ENCODE peak calls at places on chromosomes 16 and 17, in ten cellular contexts. X is spleen; O is fibroblast of pulmonary artery; B is PC-9; I is LNCaP clone FGC; S is CD4-positive, alpha-beta T cell; H is foreskin fibroblast; G is fibroblast of villous mesenchyme; Q is A673; P is adrenal gland. V is an unnamed sample.

GRCh38 chr17:81194941-81195901 is 27.5 kb downstream of the CEP131 start:
- DNase-seq in O (no peak), H (no peak), Q (no peak), P (no peak), B (no peak), G (no peak), S (no peak), I (no peak), X (peak), V (peak)

GRCh38 chr17:19387921-19388521 is 1.0 kb upstream of the MFAP4 start:
- DNase-seq in X (peak), S (no peak), H (peak), Q (peak), P (peak), O (no peak), G (peak), I (no peak), B (peak), V (no peak)

GRCh38 chr17:172401-172800 is 9.0 kb downstream of the DOC2B start:
- DNase-seq in I (no peak), B (no peak), H (no peak), Q (no peak), X (no peak), G (no peak), O (no peak), S (no peak), P (no peak), V (no peak)

GRCh38 chr17:28528329-28529011 is 22.3 kb downstream of the FOXN1 start:
- DNase-seq in G (peak), B (peak), O (no peak), H (peak), Q (no peak), P (no peak), I (no peak), X (no peak), S (no peak), V (no peak)

GRCh38 chr16:3797473-3797872 is 80.1 kb upstream of the TRAP1 start:
- DNase-seq in B (no peak), I (no peak), P (no peak), S (no peak), X (no peak), H (no peak), O (no peak), G (no peak), Q (no peak), V (no peak)

GRCh38 chr17:3026856-3027751 is 36.3 kb downstream of the OR1D5 start:
- DNase-seq in P (no peak), G (no peak), I (no peak), H (no peak), S (no peak), O (peak), X (peak), Q (no peak), B (no peak), V (no peak)

GRCh38 chr17:79984877-79985276 is 50.8 kb downstream of the TBC1D16 start:
- DNase-seq in H (no peak), Q (no peak), G (no peak), B (no peak), S (no peak), I (no peak), O (no peak), X (peak), P (no peak), V (peak)

GRCh38 chr17:49552070-49552751 is 23.5 kb upstream of the NXPH3 start:
- DNase-seq in S (no peak), G (no peak), P (no peak), O (no peak), I (no peak), X (peak), Q (no peak), H (no peak), B (no peak), V (no peak)

GRCh38 chr17:57756941-57757340 is 11.8 kb upstream of the CCDC182 start:
- DNase-seq in Q (no peak), O (no peak), B (no peak), G (no peak), H (no peak), X (no peak), S (no peak), P (no peak), I (no peak), V (no peak)

GRCh38 chr16:1057252-1057932 is 15.2 kb upstream of the SSTR5 start:
- DNase-seq in I (no peak), X (no peak), G (no peak), O (peak), P (peak), H (no peak), S (peak), Q (peak), B (peak), V (no peak)

GRCh38 chr17:21042434-21043295 is at the start of gene USP22:
- DNase-seq in X (peak), B (no peak), G (no peak), O (no peak), P (peak), H (no peak), S (peak), Q (no peak), I (no peak), V (no peak)

GRCh38 chr17:21167303-21167702 is 40.5 kb downstream of the DHRS7B start:
- DNase-seq in X (no peak), O (peak), Q (no peak), S (no peak), I (no peak), P (no peak), H (peak), G (peak), B (no peak), V (no peak)

GRCh38 chr17:21370430-21370829 is 5.7 kb upstream of the KCNJ12 start:
- DNase-seq in B (no peak), O (no peak), G (no peak), P (no peak), Q (peak), X (no peak), I (no peak), H (no peak), S (no peak), V (no peak)

GRCh38 chr16:877242-878065 is 76.9 kb upstream of the GNG13 start:
- DNase-seq in P (no peak), B (no peak), Q (no peak), S (no peak), G (no peak), H (no peak), O (no peak), I (no peak), X (no peak), V (peak)

GRCh38 chr16:84007520-84007919 is 35.1 kb downstream of the SLC38A8 start:
- DNase-seq in X (no peak), B (no peak), I (no peak), O (no peak), S (no peak), H (no peak), P (no peak), G (no peak), Q (no peak), V (no peak)

GRCh38 chr17:39525801-39526506 is 64.7 kb downstream of the CDK12 start:
- DNase-seq in Q (no peak), P (no peak), B (no peak), X (no peak), H (no peak), S (no peak), G (no peak), I (no peak), O (no peak), V (no peak)

GRCh38 chr16:67648088-67648763 is 3.3 kb downstream of the CARMIL2 start:
- DNase-seq in O (no peak), G (no peak), S (no peak), Q (no peak), H (no peak), P (no peak), X (no peak), B (no peak), I (no peak), V (no peak)

GRCh38 chr17:73645050-73645871 is 1.0 kb upstream of the SDK2 start:
- DNase-seq in X (peak), H (peak), B (no peak), S (no peak), I (no peak), G (peak), Q (peak), O (peak), P (no peak), V (no peak)

GRCh38 chr17:65371702-65372101 is 189.7 kb downstream of the AXIN2 start:
- DNase-seq in B (no peak), Q (no peak), X (peak), H (no peak), I (peak), P (no peak), G (no peak), O (no peak), S (no peak), V (no peak)

GRCh38 chr17:57086069-57086930 is 1.3 kb downstream of the AKAP1 start:
- DNase-seq in O (peak), S (peak), Q (peak), G (peak), B (peak), H (peak), I (no peak), P (peak), X (no peak), V (no peak)

GRCh38 chr17:44314869-44315661 is 6.7 kb downstream of the RUNDC3A start:
- DNase-seq in P (peak), H (no peak), S (no peak), Q (peak), I (no peak), G (no peak), B (peak), X (no peak), O (peak), V (no peak)

GRCh38 chr17:16406742-16407674 is 8.4 kb upstream of the TRPV2 start:
- DNase-seq in X (peak), O (no peak), S (no peak), H (no peak), I (no peak), P (no peak), B (peak), Q (peak), G (peak), V (no peak)

GRCh38 chr17:6427284-6427781 is 7.6 kb downstream of the AIPL1 start:
- DNase-seq in X (no peak), O (no peak), S (peak), G (peak), H (no peak), P (no peak), Q (no peak), B (no peak), I (no peak), V (no peak)

GRCh38 chr17:66431910-66432309 is 129.5 kb downstream of the PRKCA start:
- DNase-seq in O (peak), I (no peak), P (no peak), S (no peak), G (peak), B (no peak), H (peak), Q (no peak), X (no peak), V (no peak)

GRCh38 chr16:4682616-4683254 is 10.6 kb upstream of the NUDT16L1 start:
- DNase-seq in O (peak), P (peak), G (peak), B (peak), S (no peak), I (no peak), Q (peak), H (no peak), X (peak), V (peak)

GRCh38 chr16:69607674-69608073 is 41.9 kb downstream of the NFAT5 start:
- DNase-seq in G (no peak), Q (no peak), I (no peak), B (no peak), H (no peak), S (no peak), X (no peak), P (no peak), O (no peak), V (no peak)

DNA sequence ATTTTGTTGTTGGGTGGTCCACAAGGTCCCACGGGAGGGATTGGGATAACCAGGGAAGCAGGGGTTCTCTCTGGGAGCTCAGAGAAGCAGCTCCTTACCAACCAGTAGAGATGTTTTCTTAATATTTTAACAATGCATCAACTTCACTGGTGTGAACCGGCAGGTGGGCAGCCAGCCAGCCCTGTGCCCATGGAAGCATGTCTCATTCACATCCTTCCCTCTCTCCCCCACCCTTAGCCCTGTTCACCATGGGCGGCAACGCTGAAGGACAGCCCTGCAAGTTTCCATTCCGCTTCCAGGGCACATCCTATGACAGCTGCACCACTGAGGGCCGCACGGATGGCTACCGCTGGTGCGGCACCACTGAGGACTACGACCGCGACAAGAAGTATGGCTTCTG is 9.3 kb downstream of the MMP2 start:
- DNase-seq in X (no peak), P (no peak), G (no peak), Q (no peak), B (no peak), H (no peak), S (no peak), I (no peak), O (no peak), V (no peak)
- TF ChIP-seq CTCF in X (no peak), P (no peak), G (no peak), Q (no peak), B (no peak), H (no peak), S (no peak), I (no peak), O (no peak), V (no peak)

GRCh38 chr17:75262112-75262606 is 480 bp downstream of the MRPS7 start:
- DNase-seq in I (no peak), S (peak), X (peak), P (no peak), B (no peak), O (no peak), H (no peak), Q (no peak), G (no peak), V (no peak)

GRCh38 chr17:75265614-75266314 is 4.1 kb downstream of the MRPS7 start:
- DNase-seq in X (peak), O (no peak), Q (no peak), H (no peak), P (peak), I (no peak), S (no peak), B (no peak), G (no peak), V (peak)

GRCh38 chr17:75261336-75262111 is at the start of the genes GGA3 and MRPS7:
- DNase-seq in S (peak), B (peak), G (peak), P (peak), I (peak), Q (peak), O (peak), H (peak), X (peak), V (peak)

GRCh38 chr17:75263051-75263450 is 1.4 kb downstream of the MRPS7 start:
- DNase-seq in O (no peak), B (no peak), I (no peak), S (no peak), P (no peak), Q (no peak), G (no peak), X (peak), H (no peak), V (no peak)

GRCh38 chr17:75260679-75261335 is 599 bp downstream of the GGA3 start:
- DNase-seq in S (no peak), O (no peak), I (no peak), G (no peak), Q (no peak), P (no peak), X (no peak), H (no peak), B (no peak), V (no peak)
- TF ChIP-seq CTCF in S (no peak), O (no peak), I (no peak), G (no peak), Q (peak), P (no peak), X (peak), H (no peak), B (no peak), V (no peak)

DNA sequence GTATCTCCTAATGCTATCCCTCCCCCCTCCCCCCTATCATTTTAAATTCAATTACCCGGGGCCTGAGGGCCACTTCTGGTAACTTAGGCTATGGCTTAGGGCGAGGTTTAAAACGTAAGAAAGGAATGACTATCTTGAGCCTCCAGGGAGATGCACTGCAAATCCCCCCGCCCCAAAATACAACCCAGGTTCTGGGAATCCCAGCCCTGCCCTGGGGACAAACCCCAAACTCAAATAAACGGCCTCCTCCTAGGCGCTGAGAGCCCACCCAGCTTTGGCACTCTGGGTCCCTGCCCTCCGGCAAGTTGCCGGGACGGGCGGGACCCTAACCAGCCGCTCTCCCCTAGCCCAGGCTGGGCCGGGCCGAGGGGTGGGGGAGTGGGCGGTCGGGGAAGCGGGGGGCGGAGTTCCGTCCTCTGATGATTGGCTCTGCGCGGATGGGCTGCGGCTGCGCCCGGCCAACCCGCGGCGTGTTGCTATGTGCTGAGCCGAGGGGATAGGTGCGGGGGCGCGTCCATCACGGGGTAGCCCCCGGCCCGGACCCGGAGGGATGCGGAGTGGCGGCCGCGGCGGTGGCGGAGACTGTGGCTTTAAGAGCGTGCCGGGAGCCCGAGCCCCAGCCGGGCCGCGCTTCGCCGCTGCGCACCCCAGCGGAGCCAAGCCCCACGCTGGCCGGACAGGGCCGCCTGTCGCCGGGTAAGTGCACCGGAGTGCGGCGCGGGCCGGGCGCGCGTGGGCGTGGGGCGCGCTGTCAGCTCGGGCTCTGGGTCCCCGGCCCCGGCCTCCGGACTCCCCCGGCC is at the start of gene YPEL2:
- DNase-seq in B (peak), I (peak), P (peak), H (peak), X (peak), G (peak), S (peak), Q (peak), O (peak), V (peak)
- TF ChIP-seq CTCF in B (no peak), I (no peak), P (no peak), H (no peak), X (no peak), G (no peak), S (no peak), Q (no peak), O (no peak), V (no peak)

GRCh38 chr17:36544049-36544319 is 735 bp upstream of the GGNBP2 start:
- DNase-seq in H (peak), I (peak), X (no peak), P (peak), G (no peak), O (peak), B (peak), S (no peak), Q (peak), V (peak)
- TF ChIP-seq CTCF in H (peak), I (no peak), X (no peak), P (no peak), G (peak), O (peak), B (no peak), S (no peak), Q (no peak), V (peak)

GRCh38 chr16:14014284-14014625 is 56.9 kb upstream of the MRTFB start:
- DNase-seq in Q (no peak), P (no peak), O (no peak), G (no peak), B (no peak), H (no peak), S (no peak), X (no peak), I (no peak), V (no peak)
- TF ChIP-seq CTCF in Q (no peak), P (no peak), O (no peak), G (no peak), B (no peak), H (no peak), S (no peak), X (no peak), I (no peak), V (no peak)

GRCh38 chr16:2429771-2430663 is 770 bp downstream of the CCNF start:
- DNase-seq in H (no peak), X (peak), O (peak), I (peak), B (peak), Q (peak), G (peak), S (no peak), P (no peak), V (no peak)
- TF ChIP-seq CTCF in H (peak), X (no peak), O (peak), I (peak), B (peak), Q (peak), G (peak), S (no peak), P (no peak), V (peak)

GRCh38 chr17:77098884-77099545 is 41.8 kb upstream of the SEC14L1 start:
- DNase-seq in H (peak), X (no peak), S (no peak), B (no peak), O (peak), I (no peak), P (peak), Q (peak), G (peak), V (peak)

GRCh38 chr17:77100009-77100408 is 40.8 kb upstream of the SEC14L1 start:
- DNase-seq in P (peak), O (no peak), Q (no peak), S (no peak), I (no peak), H (no peak), X (peak), G (no peak), B (peak), V (peak)

GRCh38 chr17:77097772-77098171 is 43.0 kb upstream of the SEC14L1 start:
- DNase-seq in I (no peak), X (no peak), Q (no peak), B (no peak), P (no peak), G (no peak), H (no peak), O (no peak), S (no peak), V (no peak)

GRCh38 chr17:77095461-77095860 is 45.3 kb upstream of the SEC14L1 start:
- DNase-seq in O (no peak), Q (no peak), G (no peak), I (no peak), X (no peak), B (no peak), H (no peak), S (no peak), P (no peak), V (no peak)

DNA sequence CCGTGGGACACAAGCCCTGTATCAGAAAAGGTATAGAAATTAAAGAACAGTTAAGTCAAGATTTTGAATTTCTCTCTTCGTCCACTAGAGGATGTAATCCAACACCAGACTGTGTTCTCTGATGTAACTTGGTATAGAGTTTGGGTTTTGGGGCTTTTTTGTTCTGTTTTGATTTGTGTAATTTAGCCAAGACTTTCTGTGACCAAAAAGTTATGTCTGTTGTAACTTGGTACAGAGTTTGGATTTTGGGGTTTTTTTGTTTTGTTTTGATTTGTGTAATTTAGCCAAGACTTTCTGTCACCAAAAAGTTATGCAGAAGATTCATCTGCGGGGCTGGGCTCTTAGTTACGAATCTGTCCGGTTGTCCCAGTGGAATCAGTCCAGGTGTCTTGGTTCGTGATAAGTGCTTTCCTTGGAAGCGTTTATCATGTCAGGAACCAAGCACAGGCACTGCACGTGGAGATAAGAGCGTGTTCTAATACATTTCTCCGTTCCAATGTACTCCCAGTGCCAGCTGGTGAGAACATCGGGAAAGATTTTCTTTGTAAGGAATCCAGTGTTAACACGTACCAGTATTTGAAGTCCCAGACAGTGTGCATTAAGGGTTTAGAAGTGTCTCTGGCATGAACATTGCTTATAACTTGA is 44.1 kb upstream of the SEC14L1 start:
- DNase-seq in O (peak), B (no peak), X (no peak), Q (peak), S (no peak), G (peak), I (no peak), H (no peak), P (peak), V (no peak)
- TF ChIP-seq CTCF in O (peak), B (peak), X (peak), Q (peak), S (peak), G (peak), I (peak), H (peak), P (peak), V (peak)

V was measured in CD14-positive monocyte.